ENCODE peak calls at places on chromosome 16, in seven cellular contexts. H is PC-9, D is neural crest cell, Z is AG04450, C is BE2C, Q is GM06990, R is heart right ventricle. O is an unnamed sample.

GRCh38 chr16:47018223-47018891 is 44.9 kb upstream of the DNAJA2 start:
- DNase-seq in Z (no peak), Q (peak; percentile 83), R (no peak), D (peak; percentile 35), H (peak; percentile 50), C (peak; percentile 56), O (peak; percentile 87)

GRCh38 chr16:87582221-87582965 is 19.9 kb upstream of the JPH3 start:
- DNase-seq in Q (no peak), C (no peak), H (peak; percentile 39), Z (no peak), D (no peak), R (peak; percentile 66), O (no peak)

GRCh38 chr16:2953706-2954105 is 10.4 kb upstream of the KREMEN2 start:
- DNase-seq in Q (peak; percentile 66), D (no peak), C (peak; percentile 57), Z (no peak), H (no peak), R (no peak), O (no peak)

GRCh38 chr16:15631730-15632409 is 11.1 kb downstream of the MARF1 start:
- DNase-seq in H (no peak), Q (no peak), R (no peak), C (no peak), D (no peak), Z (no peak), O (no peak)

GRCh38 chr16:23974223-23974622 is 138.4 kb downstream of the PRKCB start:
- DNase-seq in Q (no peak), C (no peak), D (peak; percentile 23), Z (no peak), H (no peak), R (no peak), O (no peak)

GRCh38 chr16:9557713-9558112 is 466.3 kb downstream of the HAPSTR1 start:
- DNase-seq in Z (no peak), C (no peak), D (no peak), R (no peak), H (no peak), Q (no peak), O (no peak)

GRCh38 chr16:25403852-25404251 is 146.2 kb upstream of the ZKSCAN2 start:
- DNase-seq in R (no peak), C (no peak), Z (no peak), H (no peak), Q (no peak), D (no peak), O (no peak)

GRCh38 chr16:9254863-9255262 is 163.4 kb downstream of the HAPSTR1 start:
- DNase-seq in H (no peak), D (no peak), Z (no peak), C (no peak), Q (no peak), R (no peak), O (no peak)

GRCh38 chr16:9428355-9429005 is 337.0 kb downstream of the HAPSTR1 start:
- DNase-seq in Z (no peak), D (no peak), C (no peak), R (no peak), H (no peak), Q (no peak), O (no peak)

GRCh38 chr16:57617604-57618111 is 10.8 kb upstream of the ADGRG1 start:
- DNase-seq in Z (no peak), C (peak; percentile 5), Q (no peak), H (no peak), R (no peak), D (no peak), O (no peak)

GRCh38 chr16:56571525-56571924 is 6.7 kb downstream of the MT4 start:
- DNase-seq in D (no peak), H (no peak), Z (no peak), C (no peak), R (no peak), Q (no peak), O (no peak)

GRCh38 chr16:80580109-80580832 is 39.5 kb downstream of the DYNLRB2 start:
- DNase-seq in R (no peak), C (no peak), Q (peak; percentile 76), D (no peak), H (no peak), Z (no peak), O (peak; percentile 68)

GRCh38 chr16:71914802-71915201 is 19.5 kb downstream of the IST1 start:
- DNase-seq in C (no peak), Z (no peak), H (no peak), D (no peak), R (no peak), Q (no peak), O (no peak)

GRCh38 chr16:66605177-66605999 is 884 bp downstream of the CMTM3 start:
- DNase-seq in H (peak; percentile 55), Q (peak; percentile 40), R (peak; percentile 73), Z (no peak), C (peak; percentile 40), D (peak; percentile 36), O (peak; percentile 70)

GRCh38 chr16:18999045-18999393 is 15.3 kb downstream of the TMC7 start:
- DNase-seq in H (no peak), R (no peak), Z (no peak), D (no peak), C (no peak), Q (no peak), O (no peak)

GRCh38 chr16:354971-355441 is 2.5 kb upstream of the AXIN1 start:
- DNase-seq in Z (no peak), D (no peak), C (no peak), R (no peak), Q (no peak), H (no peak), O (no peak)

GRCh38 chr16:57608462-57609113 is 19.8 kb upstream of the ADGRG1 start:
- DNase-seq in H (no peak), Q (no peak), C (no peak), D (no peak), R (no peak), Z (no peak), O (no peak)

GRCh38 chr16:82433042-82433441 is 193.7 kb upstream of the CDH13 start:
- DNase-seq in Z (no peak), Q (no peak), C (no peak), D (no peak), H (no peak), R (no peak), O (no peak)

GRCh38 chr16:8718753-8719386 is 44.5 kb downstream of the ABAT start:
- DNase-seq in C (no peak), R (no peak), Z (no peak), H (no peak), D (no peak), Q (no peak), O (no peak)

DNA sequence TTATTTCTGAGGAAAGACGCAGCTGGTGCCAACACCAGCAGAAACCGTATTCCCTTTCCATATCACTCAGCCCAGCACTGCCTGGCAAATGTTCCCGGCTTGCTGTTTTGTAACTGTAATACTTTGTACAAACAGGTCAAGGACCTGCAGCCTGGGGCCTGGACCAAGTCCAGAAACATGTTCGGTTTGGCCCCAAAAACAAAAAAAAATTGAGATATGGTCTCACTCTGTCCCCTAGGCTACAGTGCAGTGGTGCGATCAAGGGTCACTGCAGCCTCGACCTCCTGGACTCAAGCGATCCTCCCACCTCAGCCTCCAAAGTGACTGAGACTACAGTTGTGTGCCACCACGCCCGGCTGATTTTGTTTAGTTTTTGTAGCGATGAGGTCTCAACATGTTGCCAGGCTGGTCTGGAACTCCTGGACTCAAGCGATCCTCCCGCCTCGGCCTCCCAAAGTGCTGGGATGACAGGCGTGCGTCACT is 1.2 kb downstream of the HAGH start:
- DNase-seq in Q (no peak), R (no peak), D (no peak), H (no peak), C (no peak), Z (no peak), O (no peak)
- TF ChIP-seq CTCF in Q (no peak), R (no peak), D (no peak), H (no peak), C (no peak), Z (no peak), O (no peak)

GRCh38 chr16:69033550-69033949 is 71.9 kb upstream of the HAS3 start:
- DNase-seq in R (no peak), Z (no peak), C (no peak), H (no peak), D (no peak), Q (no peak), O (no peak)
- TF ChIP-seq CTCF in R (no peak), Z (no peak), C (no peak), H (no peak), D (no peak), Q (no peak), O (no peak)

DNA sequence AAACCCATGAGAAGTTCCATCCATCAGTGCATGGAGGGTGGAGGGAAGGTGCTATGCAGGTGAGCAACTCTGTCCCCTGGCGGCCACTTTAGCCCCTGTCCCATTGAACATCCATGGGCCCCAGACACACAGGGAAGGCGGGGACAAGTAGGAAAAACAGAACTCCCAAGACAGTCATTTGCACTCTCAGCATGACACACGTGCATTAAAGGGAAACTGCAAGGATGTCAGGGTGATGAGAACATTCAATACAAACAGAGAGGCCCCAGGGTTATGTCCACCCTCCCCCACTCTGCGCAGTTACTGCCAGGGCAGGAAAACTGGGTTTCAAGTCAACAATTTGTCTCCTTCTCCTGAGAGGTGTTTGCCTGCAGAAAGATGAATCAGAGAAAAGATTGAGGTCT is 44.0 kb upstream of the AKTIP start:
- DNase-seq in R (no peak), D (no peak), Z (no peak), C (no peak), H (no peak), Q (no peak), O (no peak)
- TF ChIP-seq CTCF in R (peak; percentile 29), D (peak; percentile 44), Z (no peak), C (peak; percentile 46), H (peak; percentile 47), Q (peak; percentile 71), O (peak; percentile 31)

GRCh38 chr16:85359147-85359822 is 247.0 kb upstream of the CIBAR2 start:
- DNase-seq in R (no peak), C (no peak), H (no peak), D (no peak), Z (no peak), Q (no peak), O (no peak)

GRCh38 chr16:85357924-85358505 is 245.7 kb upstream of the CIBAR2 start:
- DNase-seq in C (no peak), R (no peak), H (no peak), Z (no peak), Q (no peak), D (no peak), O (no peak)

GRCh38 chr16:85357323-85357722 is 245.1 kb upstream of the CIBAR2 start:
- DNase-seq in Q (no peak), R (no peak), D (no peak), Z (no peak), H (no peak), C (no peak), O (no peak)

GRCh38 chr16:85360323-85361277 is 248.3 kb upstream of the CIBAR2 start:
- DNase-seq in H (peak; percentile 70), D (no peak), C (peak; percentile 95), Q (peak; percentile 28), Z (no peak), R (no peak), O (no peak)

DNA sequence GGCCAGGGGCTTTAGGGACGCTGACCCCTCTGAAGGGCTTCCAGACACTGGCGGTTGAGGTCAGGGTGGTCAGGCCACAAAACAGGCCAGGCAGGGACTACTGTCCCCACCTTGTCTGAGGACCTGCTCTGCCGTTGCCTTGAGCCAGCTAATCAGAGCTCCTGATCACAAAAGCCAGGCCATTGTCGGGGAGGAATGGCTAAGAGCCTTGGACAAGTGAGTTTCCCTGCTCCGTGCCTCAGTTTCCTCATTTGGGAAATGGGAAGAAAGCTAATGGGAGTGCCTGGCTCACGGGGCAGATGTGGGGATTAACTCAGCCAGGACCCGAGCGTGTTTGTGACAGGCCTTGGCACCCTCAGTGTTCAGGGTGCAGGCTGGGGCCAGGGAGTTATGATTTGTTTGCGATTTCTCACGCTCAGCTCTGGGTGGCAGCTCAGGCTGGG is 246.5 kb upstream of the CIBAR2 start:
- DNase-seq in D (no peak), C (no peak), Z (no peak), R (no peak), H (no peak), Q (no peak), O (no peak)
- TF ChIP-seq CTCF in D (no peak), C (no peak), Z (no peak), R (no peak), H (no peak), Q (no peak), O (no peak)